ENCODE peak calls at places on chromosomes 13 and 19, in ten cellular contexts. P, U, M, G, T, O, H, S, W and L are unnamed samples.

GRCh38 chr13:113804703-113805430 is 45.8 kb downstream of the TMEM255B start:
- DNase-seq in W (no peak), U (no peak), S (no peak), P (no peak), G (no peak), T (no peak), H (no peak), M (no peak), O (no peak), L (no peak)

GRCh38 chr13:78977311-78977710 is 318.4 kb upstream of the OBI1 start:
- DNase-seq in S (no peak), O (no peak), H (no peak), U (no peak), M (no peak), W (no peak), G (no peak), T (no peak), P (no peak), L (no peak)

GRCh38 chr19:13015361-13016231 is 20.3 kb downstream of the NFIX start:
- DNase-seq in G (no peak), W (no peak), S (no peak), T (no peak), P (no peak), U (no peak), H (no peak), M (no peak), O (no peak), L (no peak)

GRCh38 chr13:66992183-66992582 is 238.0 kb downstream of the PCDH9 start:
- DNase-seq in M (no peak), W (peak), P (no peak), S (no peak), O (no peak), T (no peak), G (no peak), U (no peak), H (no peak), L (peak)

GRCh38 chr13:48234652-48235099 is 1.7 kb downstream of the ITM2B start:
- DNase-seq in U (no peak), H (no peak), M (no peak), G (no peak), P (no peak), W (peak), T (no peak), S (no peak), O (no peak), L (no peak)

GRCh38 chr13:100976993-100977392 is 302.4 kb upstream of the TMTC4 start:
- DNase-seq in W (no peak), G (no peak), S (no peak), H (no peak), P (no peak), T (no peak), U (no peak), O (no peak), M (no peak), L (no peak)

GRCh38 chr13:113837554-113838355 is 26.1 kb downstream of the GAS6 start:
- DNase-seq in M (no peak), U (peak), G (no peak), S (no peak), P (no peak), H (no peak), T (peak), W (peak), O (no peak), L (peak)

GRCh38 chr19:32178841-32179410 is 166.5 kb upstream of the ZNF507 start:
- DNase-seq in W (no peak), S (no peak), H (no peak), U (no peak), P (no peak), G (no peak), O (no peak), M (no peak), T (no peak), L (no peak)

GRCh38 chr19:44696939-44697669 is 1.8 kb upstream of the CEACAM16 start:
- DNase-seq in S (no peak), U (no peak), M (no peak), G (no peak), P (no peak), W (no peak), O (no peak), T (no peak), H (no peak), L (no peak)

GRCh38 chr13:112441779-112442310 is 65.7 kb downstream of the SPACA7 start:
- DNase-seq in S (no peak), P (no peak), O (no peak), M (no peak), H (no peak), U (no peak), W (no peak), G (no peak), T (no peak), L (no peak)

GRCh38 chr13:99827011-99827410 is 144.6 kb downstream of the ZIC5 start:
- DNase-seq in W (no peak), P (no peak), H (no peak), M (no peak), O (no peak), T (no peak), S (no peak), U (no peak), G (no peak), L (no peak)

GRCh38 chr13:61778531-61778930 is 362.9 kb upstream of the PCDH20 start:
- DNase-seq in H (no peak), M (no peak), T (no peak), S (no peak), O (no peak), P (no peak), G (no peak), U (no peak), W (no peak), L (no peak)

GRCh38 chr13:38687246-38688229 is 661 bp downstream of the FREM2 start:
- DNase-seq in U (no peak), W (no peak), O (no peak), T (no peak), P (no peak), G (peak), H (no peak), S (no peak), M (no peak), L (no peak)

GRCh38 chr13:25887962-25888655 is 163.7 kb downstream of the SHISA2 start:
- DNase-seq in M (no peak), G (no peak), P (no peak), O (no peak), S (no peak), U (no peak), H (no peak), T (no peak), W (no peak), L (no peak)

GRCh38 chr19:4103073-4103418 is 20.9 kb downstream of the MAP2K2 start:
- DNase-seq in O (no peak), H (no peak), P (no peak), S (no peak), G (no peak), W (no peak), U (no peak), M (no peak), T (no peak), L (no peak)

GRCh38 chr19:38617764-38618589 is at the start of gene MAP4K1:
- DNase-seq in T (no peak), U (no peak), H (peak), G (no peak), W (peak), O (peak), S (peak), P (peak), M (peak), L (no peak)

GRCh38 chr13:113839536-113840204 is 24.2 kb downstream of the GAS6 start:
- DNase-seq in T (no peak), S (no peak), H (no peak), W (no peak), P (no peak), O (no peak), G (no peak), U (no peak), M (no peak), L (no peak)